ENCODE peak calls at places on chromosomes 4 and X, in eight cellular contexts. O, F, B, N, I, Q, Z and S are unnamed samples.

GRCh38 chr4:176841730-176842129 is 49.0 kb upstream of the VEGFC start:
- DNase-seq in O (peak; percentile 73), F (no peak), B (no peak), N (peak; percentile 66), I (no peak), Q (no peak), Z (no peak), S (no peak)

GRCh38 chr4:120399846-120400245 is 333.2 kb upstream of the MAD2L1 start:
- DNase-seq in O (no peak), F (no peak), B (no peak), N (no peak), I (no peak), Q (no peak), Z (no peak), S (no peak)

GRCh38 chr4:8308856-8309771 is 39.6 kb downstream of the HTRA3 start:
- DNase-seq in O (no peak), F (peak; percentile 54), B (no peak), N (no peak), I (no peak), Q (peak; percentile 7), Z (no peak), S (peak; percentile 13)

GRCh38 chrX:139758250-139758649 is 50.3 kb upstream of the MCF2 start:
- DNase-seq in O (no peak), F (no peak), B (no peak), N (no peak), I (no peak), Q (no peak), Z (no peak), S (no peak)

GRCh38 chr4:57501715-57502114 is 391.5 kb upstream of the IGFBP7 start:
- DNase-seq in O (peak; percentile 78), F (no peak), B (no peak), N (no peak), I (no peak), Q (peak; percentile 28), Z (no peak), S (no peak)

GRCh38 chr4:40314951-40315350 is 20.2 kb upstream of the CHRNA9 start:
- DNase-seq in O (no peak), F (no peak), B (peak; percentile 42), N (no peak), I (no peak), Q (no peak), Z (no peak), S (no peak)

GRCh38 chrX:7088968-7089615 is 58.4 kb upstream of the STS start:
- DNase-seq in O (no peak), F (no peak), B (no peak), N (no peak), I (no peak), Q (no peak), Z (peak; percentile 49), S (peak; percentile 12)

GRCh38 chrX:69033936-69034335 is 131.3 kb downstream of the PJA1 start:
- DNase-seq in O (no peak), F (no peak), B (no peak), N (no peak), I (no peak), Q (no peak), Z (no peak), S (no peak)

GRCh38 chr4:78081541-78081940 is 24.4 kb downstream of the FRAS1 start:
- DNase-seq in O (no peak), F (no peak), B (no peak), N (no peak), I (no peak), Q (no peak), Z (no peak), S (no peak)

GRCh38 chrX:15874672-15875071 is 20.1 kb upstream of the AP1S2 start:
- DNase-seq in O (no peak), F (no peak), B (no peak), N (no peak), I (no peak), Q (no peak), Z (no peak), S (no peak)

GRCh38 chr4:18198653-18199052 is 177.1 kb upstream of the LCORL start:
- DNase-seq in O (no peak), F (no peak), B (no peak), N (no peak), I (no peak), Q (no peak), Z (no peak), S (peak; percentile 23)

GRCh38 chr4:184234155-184234554 is 16.5 kb upstream of the ENPP6 start:
- DNase-seq in O (no peak), F (no peak), B (no peak), N (no peak), I (no peak), Q (no peak), Z (no peak), S (no peak)

GRCh38 chr4:102569200-102569599 is 68.0 kb downstream of the NFKB1 start:
- DNase-seq in O (no peak), F (no peak), B (no peak), N (no peak), I (no peak), Q (no peak), Z (no peak), S (no peak)

GRCh38 chr4:39067451-39067850 is 5.4 kb downstream of the KLHL5 start:
- DNase-seq in O (no peak), F (no peak), B (no peak), N (no peak), I (no peak), Q (no peak), Z (no peak), S (no peak)

GRCh38 chrX:53930513-53931380 is 113.5 kb downstream of the PHF8 start:
- DNase-seq in O (peak; percentile 36), F (no peak), B (no peak), N (no peak), I (no peak), Q (no peak), Z (no peak), S (no peak)

GRCh38 chr4:169730564-169730963 is 27.2 kb downstream of the HPF1 start:
- DNase-seq in O (no peak), F (no peak), B (no peak), N (no peak), I (no peak), Q (no peak), Z (no peak), S (no peak)

GRCh38 chrX:32150141-32150540 is 1061.2 kb downstream of the DMD start:
- DNase-seq in O (no peak), F (no peak), B (no peak), N (no peak), I (no peak), Q (no peak), Z (no peak), S (no peak)

GRCh38 chrX:32153586-32153985 is 1057.8 kb downstream of the DMD start:
- DNase-seq in O (no peak), F (no peak), B (no peak), N (no peak), I (no peak), Q (no peak), Z (no peak), S (no peak)

DNA sequence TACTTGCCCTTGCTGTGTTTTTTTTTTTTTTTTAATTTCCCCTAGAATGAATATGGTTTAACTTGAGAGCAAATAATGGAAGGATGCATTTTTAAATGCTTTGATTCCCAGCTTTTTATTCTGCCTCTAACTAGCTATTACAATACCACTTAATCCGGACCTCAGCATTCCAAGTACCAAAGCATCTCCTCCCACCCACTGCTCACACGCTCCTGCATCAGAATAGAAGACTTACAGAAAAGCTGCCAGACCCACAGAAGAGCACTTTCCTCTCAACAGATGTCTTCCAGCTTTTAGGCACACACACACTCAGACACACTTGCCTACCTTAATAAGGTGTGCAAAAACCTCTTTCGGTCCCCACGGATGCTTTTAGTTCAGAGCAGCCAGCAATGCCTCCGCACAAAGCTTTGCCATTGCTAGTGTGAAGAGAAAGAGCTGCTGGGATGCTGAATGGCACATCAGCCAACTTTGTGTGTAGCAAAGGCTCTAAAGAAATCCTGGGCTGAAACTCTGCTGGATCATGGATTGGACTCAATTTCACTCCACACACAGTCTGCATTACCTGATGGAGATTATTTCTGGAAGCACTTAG is 1056.2 kb downstream of the DMD start:
- DNase-seq in O (no peak), F (no peak), B (no peak), N (no peak), I (no peak), Q (no peak), Z (no peak), S (no peak)
- H3K4me3 ChIP-seq in O (no peak overlapping the region), F (no peak overlapping the region), B (no peak overlapping the region), N (no peak overlapping the region), I (no peak overlapping the region), Q (no peak overlapping the region), Z (no peak overlapping the region), S (no peak overlapping the region)

GRCh38 chrX:149302705-149303104 is 202.4 kb downstream of the IDS start:
- DNase-seq in O (no peak), F (no peak), B (no peak), N (no peak), I (no peak), Q (no peak), Z (no peak), S (no peak)
- TF ChIP-seq CTCF in O (no peak), F (no peak), B (no peak), N (no peak), I (no peak), Q (no peak), Z (no peak), S (no peak)

GRCh38 chr4:138225477-138225876 is 16.7 kb downstream of the SLC7A11 start:
- DNase-seq in O (no peak), F (no peak), B (no peak), N (peak; percentile 66), I (no peak), Q (no peak), Z (no peak), S (no peak)

GRCh38 chr4:138224614-138225013 is 17.5 kb downstream of the SLC7A11 start:
- DNase-seq in O (no peak), F (no peak), B (no peak), N (no peak), I (no peak), Q (no peak), Z (no peak), S (no peak)

GRCh38 chr4:138218976-138219375 is 23.2 kb downstream of the SLC7A11 start:
- DNase-seq in O (no peak), F (no peak), B (no peak), N (no peak), I (no peak), Q (no peak), Z (no peak), S (no peak)

GRCh38 chr4:138223191-138223910 is 18.8 kb downstream of the SLC7A11 start:
- DNase-seq in O (no peak), F (no peak), B (peak; percentile 42), N (peak; percentile 37), I (no peak), Q (no peak), Z (no peak), S (no peak)

GRCh38 chr4:138222041-138222440 is 20.1 kb downstream of the SLC7A11 start:
- DNase-seq in O (peak; percentile 64), F (no peak), B (no peak), N (peak; percentile 79), I (no peak), Q (no peak), Z (no peak), S (no peak)
- H3K4me3 ChIP-seq in O (no peak overlapping the region), F (no peak overlapping the region), B (no peak overlapping the region), N (no peak overlapping the region), I (no peak overlapping the region), Q (no peak overlapping the region), Z (no peak overlapping the region), S (no peak overlapping the region)

DNA sequence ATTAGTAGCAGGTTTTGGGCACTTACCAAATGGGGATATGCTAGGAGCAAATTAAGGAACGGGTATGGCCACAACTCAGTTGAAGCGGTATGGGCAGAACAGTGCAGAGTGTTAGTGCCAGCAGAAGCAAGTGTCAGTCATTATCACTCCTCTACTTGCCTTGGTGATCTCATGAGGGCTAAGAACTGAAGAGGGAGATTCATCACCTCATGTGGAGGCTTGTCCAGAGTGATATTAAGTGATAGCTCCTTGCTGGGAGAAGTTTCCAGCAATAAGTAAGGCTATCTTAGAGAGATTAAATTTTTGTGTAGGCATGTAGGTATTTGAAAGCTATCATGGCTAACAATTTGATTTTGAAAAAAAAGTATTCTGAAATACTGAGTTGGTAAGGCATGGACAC is 615.4 kb upstream of the SMIM31 start:
- DNase-seq in O (no peak), F (no peak), B (no peak), N (no peak), I (no peak), Q (no peak), Z (no peak), S (no peak)
- TF ChIP-seq CTCF in O (no peak), F (no peak), B (no peak), N (no peak), I (no peak), Q (no peak), Z (no peak), S (no peak)